ENCODE peak calls at places on chromosomes 3 and 15, in four cellular contexts. J is IMR-90, F is mesendoderm, X is H1. O is an unnamed sample.

GRCh38 chr3:48623851-48624547 is 2.4 kb upstream of the TMEM89 start:
- DNase-seq in X (no peak), F (no peak), J (no peak), O (no peak)

GRCh38 chr15:56390739-56391267 is 25.6 kb downstream of the TEX9 start:
- DNase-seq in J (peak; percentile 5), X (no peak), F (no peak), O (no peak)

GRCh38 chr3:20125912-20126311 is 60.1 kb downstream of the SGO1 start:
- DNase-seq in F (no peak), J (no peak), X (no peak), O (no peak)

GRCh38 chr3:129820587-129820986 is 72.9 kb downstream of the TMCC1 start:
- DNase-seq in J (no peak), F (no peak), X (no peak), O (no peak)

GRCh38 chr15:44584162-44584749 is 47.3 kb downstream of the EIF3J start:
- DNase-seq in F (peak; percentile 60), J (no peak), X (peak; percentile 21), O (peak; percentile 72)

GRCh38 chr15:99735868-99736267 is 2.6 kb upstream of the LYSMD4 start:
- DNase-seq in X (no peak), F (no peak), J (no peak), O (no peak)

GRCh38 chr3:156978471-156978961 is 152.4 kb downstream of the LEKR1 start:
- DNase-seq in F (no peak), X (no peak), J (peak; percentile 27), O (no peak)

GRCh38 chr3:179464296-179465092 is 13.2 kb upstream of the GNB4 start:
- DNase-seq in F (peak; percentile 52), X (no peak), J (no peak), O (no peak)

GRCh38 chr15:83709246-83709645 is 55.3 kb downstream of the ADAMTSL3 start:
- DNase-seq in J (peak; percentile 38), F (no peak), X (no peak), O (no peak)

GRCh38 chr15:32641517-32642059 is at the start of gene SCG5:
- DNase-seq in X (peak; percentile 67), F (peak; percentile 85), J (peak; percentile 49), O (peak; percentile 94)

GRCh38 chr3:81302045-81302444 is 459.4 kb downstream of the GBE1 start:
- DNase-seq in F (peak; percentile 42), J (peak; percentile 48), X (no peak), O (peak; percentile 31)

GRCh38 chr3:171443211-171443957 is 16.8 kb downstream of the TNIK start:
- DNase-seq in X (no peak), J (peak; percentile 42), F (no peak), O (no peak)

GRCh38 chr3:180610981-180611380 is 9.0 kb downstream of the TTC14 start:
- DNase-seq in X (no peak), F (no peak), J (peak; percentile 25), O (no peak)

GRCh38 chr15:31328425-31328998 is 1.9 kb downstream of the KLF13 start:
- DNase-seq in X (no peak), J (peak; percentile 49), F (no peak), O (no peak)

GRCh38 chr15:75069301-75069925 is 46.0 kb downstream of the PPCDC start:
- DNase-seq in F (no peak), J (no peak), X (no peak), O (no peak)

GRCh38 chr3:55955891-55956477 is 468.9 kb upstream of the WNT5A start:
- DNase-seq in J (peak; percentile 3), F (no peak), X (no peak), O (no peak)

GRCh38 chr3:64351713-64352595 is 126.7 kb upstream of the PRICKLE2 start:
- DNase-seq in F (no peak), X (no peak), J (peak; percentile 54), O (no peak)

GRCh38 chr3:108472011-108472591 is 38.3 kb downstream of the MYH15 start:
- DNase-seq in F (peak; percentile 62), J (peak; percentile 95), X (no peak), O (no peak)

GRCh38 chr3:126959144-126959920 is 23.6 kb upstream of the PLXNA1 start:
- DNase-seq in F (no peak), J (no peak), X (no peak), O (no peak)

GRCh38 chr15:99410477-99410876 is 155.3 kb upstream of the MEF2A start:
- DNase-seq in X (no peak), F (no peak), J (no peak), O (peak; percentile 27)

GRCh38 chr3:122930371-122930997 is 97.1 kb downstream of the SEMA5B start:
- DNase-seq in J (no peak), X (no peak), F (no peak), O (no peak)

GRCh38 chr15:52263563-52263962 is 32.0 kb downstream of the MYO5C start:
- DNase-seq in J (no peak), X (no peak), F (no peak), O (no peak)

GRCh38 chr3:132535575-132536441 is 61.3 kb upstream of the ACKR4 start:
- DNase-seq in J (peak; percentile 90), X (peak; percentile 17), F (peak; percentile 86), O (peak; percentile 67)

GRCh38 chr3:168620854-168621253 is 525.1 kb upstream of the GOLIM4 start:
- DNase-seq in J (no peak), F (peak; percentile 70), X (peak; percentile 21), O (peak; percentile 71)

GRCh38 chr15:41984622-41985021 is 12.3 kb upstream of the EHD4 start:
- DNase-seq in X (no peak), J (no peak), F (no peak), O (no peak)

GRCh38 chr15:89723031-89723430 is 28.0 kb downstream of the MESP1 start:
- DNase-seq in J (no peak), F (no peak), X (no peak), O (no peak)

GRCh38 chr3:189001559-189001958 is 170.2 kb upstream of the TPRG1 start:
- DNase-seq in J (peak; percentile 93), X (no peak), F (peak; percentile 26), O (no peak)

GRCh38 chr3:56869157-56869889 is 67.6 kb upstream of the ARHGEF3 start:
- DNase-seq in F (no peak), J (peak; percentile 53), X (no peak), O (no peak)

GRCh38 chr15:49075876-49076275 is 29.6 kb upstream of the SECISBP2L start:
- DNase-seq in F (no peak), J (no peak), X (no peak), O (no peak)

GRCh38 chr3:70919091-70919490 is 606.7 kb upstream of the MDFIC2 start:
- DNase-seq in X (no peak), J (peak; percentile 20), F (no peak), O (no peak)

GRCh38 chr3:70911719-70912118 is 599.3 kb upstream of the MDFIC2 start:
- DNase-seq in X (no peak), J (no peak), F (no peak), O (no peak)

GRCh38 chr3:70919661-70920060 is 607.2 kb upstream of the MDFIC2 start:
- DNase-seq in X (no peak), F (no peak), J (no peak), O (no peak)

GRCh38 chr3:70916375-70917055 is 604.1 kb upstream of the MDFIC2 start:
- DNase-seq in X (no peak), J (peak; percentile 8), F (no peak), O (no peak)

DNA sequence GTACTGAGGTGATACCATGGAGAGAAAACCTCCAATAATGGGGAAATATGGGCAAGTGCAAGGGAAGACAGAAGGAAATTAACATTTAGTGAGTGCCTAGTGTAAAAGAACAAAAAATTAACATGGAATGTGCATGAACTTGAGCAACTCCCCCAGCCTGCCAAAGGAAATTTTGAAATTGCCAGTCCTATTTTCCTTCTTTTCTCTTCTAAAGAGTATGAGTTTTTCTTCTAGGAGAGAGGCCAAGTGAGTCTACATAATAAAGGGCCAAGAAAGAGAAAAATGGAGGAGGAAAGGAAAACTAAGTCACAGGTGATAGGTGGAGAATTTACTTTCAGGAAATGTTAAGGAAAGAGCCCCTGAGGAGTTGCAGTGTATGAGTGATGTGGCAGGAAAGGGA is 602.5 kb upstream of the MDFIC2 start:
- DNase-seq in J (no peak), F (no peak), X (no peak), O (no peak)
- H3K4me2 ChIP-seq in J (no peak overlapping the region), F (no peak overlapping the region), X (no peak overlapping the region), O (no peak overlapping the region)

DNA sequence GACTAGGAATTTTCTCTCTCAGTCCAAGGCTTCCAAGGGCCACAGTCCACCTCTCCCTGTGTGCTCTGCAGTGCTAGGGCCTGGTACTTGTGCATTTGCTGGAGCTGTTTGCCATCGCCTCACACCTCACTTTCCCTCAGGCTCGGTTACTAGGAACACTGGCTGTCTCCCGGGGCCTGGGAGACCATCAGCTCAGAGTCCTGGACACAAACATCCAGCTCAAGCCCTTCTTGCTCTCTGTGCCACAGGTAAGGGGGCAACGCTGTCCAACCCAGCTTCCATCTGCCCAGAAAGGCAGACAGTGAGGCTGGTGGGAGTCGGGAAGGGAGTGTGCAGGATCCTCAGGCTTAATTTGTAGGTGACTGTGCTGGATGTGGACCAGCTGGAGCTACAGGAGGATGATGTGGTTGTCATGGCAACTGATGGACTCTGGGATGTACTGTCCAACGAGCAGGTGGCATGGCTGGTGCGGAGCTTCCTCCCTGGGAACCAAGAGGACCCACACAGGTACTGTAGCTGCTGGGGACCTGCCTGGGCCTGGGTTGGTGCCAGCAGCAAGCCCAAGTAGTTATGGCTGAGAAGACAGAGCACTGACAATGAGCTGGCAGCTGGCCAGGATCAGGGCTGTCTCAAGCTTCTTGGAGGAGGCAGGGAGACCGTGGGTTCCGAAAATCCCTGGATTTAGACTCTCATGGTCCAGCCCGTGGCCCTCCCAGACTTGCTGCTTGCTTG is 3.4 kb downstream of the PPM1M start:
- DNase-seq in X (no peak), F (no peak), J (no peak), O (peak; percentile 29)
- H4K5ac ChIP-seq in X (no peak overlapping the region), F (no peak overlapping the region), J (no peak overlapping the region), O (no peak overlapping the region)

DNA sequence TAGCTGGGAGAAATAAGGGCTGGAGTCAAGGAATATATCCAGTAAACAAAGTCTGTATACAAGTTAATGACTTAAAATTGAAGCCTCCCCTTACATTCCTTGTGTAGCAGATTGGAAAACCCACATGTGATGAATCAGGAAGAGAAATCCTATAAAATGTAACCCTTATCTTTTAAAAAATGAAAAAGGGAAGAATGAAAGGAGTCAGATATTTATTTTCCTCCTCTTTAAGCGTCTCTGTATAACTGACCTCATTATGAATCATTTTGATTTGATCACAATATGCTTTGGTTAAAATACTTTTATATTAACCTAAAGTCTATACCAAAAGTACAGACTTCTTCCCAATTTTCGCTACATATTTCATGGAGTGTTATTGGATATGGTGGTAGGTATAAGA is 316.3 kb upstream of the STAC start:
- DNase-seq in X (no peak), F (no peak), J (no peak), O (no peak)
- H3K4me2 ChIP-seq in X (no peak overlapping the region), F (no peak overlapping the region), J (no peak overlapping the region), O (no peak overlapping the region)

GRCh38 chr3:29152379-29152778 is 128.5 kb upstream of the RBMS3 start:
- DNase-seq in F (peak; percentile 74), J (no peak), X (no peak), O (peak; percentile 41)
- H4K5ac ChIP-seq in F (no peak overlapping the region), J (no peak overlapping the region), X (no peak overlapping the region), O (no peak overlapping the region)

GRCh38 chr3:149646181-149646766 is 11.6 kb downstream of the WWTR1 start:
- DNase-seq in F (no peak), J (peak; percentile 80), X (no peak), O (no peak)
- H3K4me2 ChIP-seq in F (no peak overlapping the region), J (peak overlapping the region; percentile 38), X (no peak overlapping the region), O (no peak overlapping the region)